ENCODE peak calls at places on chromosomes 16 and 17, in nine cellular contexts. G is lower lobe of right lung, T is fibroblast of lung, I is left lung, P is gastrocnemius medialis, Z is lung, C is MM.1S, Y is mucosa of descending colon, H is cardiac muscle cell. K is an unnamed sample.

GRCh38 chr17:78421534-78422266 is 43.3 kb downstream of the PGS1 start:
- DNase-seq in H (peak; percentile 84), G (peak; percentile 85), Y (peak; percentile 83), T (peak; percentile 56), I (peak; percentile 92), Z (peak; percentile 81), C (peak; percentile 51), P (peak; percentile 49), K (peak; percentile 23)

GRCh38 chr17:48427598-48427997 is 2.4 kb downstream of the SKAP1 start:
- DNase-seq in H (no peak), Y (peak; percentile 49), Z (no peak), G (no peak), T (no peak), P (no peak), C (peak; percentile 41), I (no peak), K (no peak)

GRCh38 chr17:42311240-42312034 is 23.1 kb downstream of the STAT5A start:
- DNase-seq in I (peak; percentile 93), C (no peak), Z (peak; percentile 88), G (peak; percentile 93), P (peak; percentile 94), H (peak; percentile 57), Y (peak; percentile 63), T (peak; percentile 72), K (peak; percentile 72)

GRCh38 chr16:19883296-19883951 is 1.2 kb downstream of the GPRC5B start:
- DNase-seq in H (peak; percentile 69), G (no peak), I (no peak), T (peak; percentile 25), Z (no peak), C (no peak), Y (no peak), P (peak; percentile 67), K (no peak)

GRCh38 chr17:78674595-78675315 is 97.6 kb upstream of the DNAH17 start:
- DNase-seq in Y (no peak), P (no peak), C (no peak), T (no peak), Z (no peak), G (no peak), I (no peak), H (no peak), K (no peak)

GRCh38 chr16:80006175-80006895 is 405.8 kb upstream of the MAF start:
- DNase-seq in Y (peak; percentile 16), H (no peak), Z (no peak), I (no peak), C (no peak), G (no peak), P (no peak), T (peak; percentile 76), K (no peak)

GRCh38 chr16:84759061-84759460 is 59.3 kb downstream of the USP10 start:
- DNase-seq in Z (no peak), P (no peak), G (no peak), Y (no peak), T (peak; percentile 25), H (peak; percentile 21), I (no peak), C (no peak), K (no peak)

GRCh38 chr16:866252-866651 is 65.7 kb upstream of the GNG13 start:
- DNase-seq in G (no peak), Y (no peak), H (no peak), Z (no peak), P (no peak), C (no peak), T (no peak), I (no peak), K (no peak)

GRCh38 chr17:78534492-78535284 is 42.5 kb downstream of the DNAH17 start:
- DNase-seq in T (no peak), G (peak; percentile 85), P (no peak), C (no peak), I (no peak), Y (no peak), Z (peak; percentile 75), H (no peak), K (no peak)

GRCh38 chr16:77404823-77405222 is 30.0 kb downstream of the ADAMTS18 start:
- DNase-seq in P (no peak), C (no peak), T (no peak), G (no peak), Y (no peak), Z (no peak), H (no peak), I (peak; percentile 17), K (no peak)

GRCh38 chr17:40075216-40076100 is 12.7 kb downstream of the THRA start:
- DNase-seq in H (peak; percentile 78), T (no peak), P (peak; percentile 77), Z (peak; percentile 77), Y (peak; percentile 89), I (peak; percentile 86), C (peak; percentile 60), G (peak; percentile 88), K (peak; percentile 69)

GRCh38 chr17:78146471-78146869 is 285 bp downstream of the C17orf99 start:
- DNase-seq in C (no peak), P (no peak), Y (no peak), T (no peak), I (no peak), G (no peak), H (no peak), Z (no peak), K (no peak)

GRCh38 chr17:3298260-3298659 is at the start of gene OR3A1:
- DNase-seq in Y (no peak), I (no peak), G (no peak), T (no peak), H (no peak), Z (no peak), C (no peak), P (no peak), K (no peak)

GRCh38 chr17:27490391-27490790 is 34.1 kb downstream of the KSR1 start:
- DNase-seq in I (no peak), Y (no peak), P (no peak), Z (no peak), C (no peak), H (no peak), T (no peak), G (no peak), K (no peak)
- H3K4me1 ChIP-seq in I (peaks cover 78% of the 10 kb centered on the region), Y (peaks cover 6% of the 10 kb centered on the region), P (peaks cover 28% of the 10 kb centered on the region), Z (peaks cover 3% of the 10 kb centered on the region), C (no peaks in the 10 kb centered on the region), H (peaks cover 21% of the 10 kb centered on the region), T (peaks cover 8% of the 10 kb centered on the region), G (peaks cover 79% of the 10 kb centered on the region), K (peaks cover 31% of the 10 kb centered on the region)

GRCh38 chr17:10429416-10430045 is 7.8 kb upstream of the MYH8 start:
- DNase-seq in T (peak; percentile 11), Z (no peak), G (no peak), H (no peak), C (no peak), Y (no peak), I (no peak), P (no peak), K (no peak)

DNA sequence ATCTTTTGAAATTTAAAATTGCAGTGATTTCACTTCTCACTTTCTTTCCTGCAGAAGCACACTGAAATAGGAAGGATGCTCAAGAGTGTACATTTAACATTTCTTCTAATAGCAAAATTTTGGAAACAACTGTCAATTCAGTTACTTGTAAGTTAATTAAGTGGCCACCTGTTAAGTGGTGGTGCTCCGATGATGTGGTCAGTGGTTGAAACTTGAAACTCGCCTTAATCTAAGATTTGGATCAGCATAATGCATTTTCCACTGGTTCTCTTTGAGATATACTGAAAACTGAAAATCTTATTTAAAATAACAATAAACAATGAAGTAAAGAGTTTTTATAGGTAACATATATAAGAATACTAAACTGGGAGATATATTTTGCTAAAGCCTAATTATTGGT is 7.0 kb upstream of the MYH8 start:
- DNase-seq in C (no peak), T (no peak), Z (no peak), H (no peak), I (no peak), G (no peak), P (no peak), Y (no peak), K (no peak)
- H3K4me3 ChIP-seq in C (no peak overlapping the region), T (no peak overlapping the region), Z (no peak overlapping the region), H (no peak overlapping the region), I (no peak overlapping the region), G (no peak overlapping the region), P (no peak overlapping the region), Y (no peak overlapping the region), K (no peak overlapping the region)

DNA sequence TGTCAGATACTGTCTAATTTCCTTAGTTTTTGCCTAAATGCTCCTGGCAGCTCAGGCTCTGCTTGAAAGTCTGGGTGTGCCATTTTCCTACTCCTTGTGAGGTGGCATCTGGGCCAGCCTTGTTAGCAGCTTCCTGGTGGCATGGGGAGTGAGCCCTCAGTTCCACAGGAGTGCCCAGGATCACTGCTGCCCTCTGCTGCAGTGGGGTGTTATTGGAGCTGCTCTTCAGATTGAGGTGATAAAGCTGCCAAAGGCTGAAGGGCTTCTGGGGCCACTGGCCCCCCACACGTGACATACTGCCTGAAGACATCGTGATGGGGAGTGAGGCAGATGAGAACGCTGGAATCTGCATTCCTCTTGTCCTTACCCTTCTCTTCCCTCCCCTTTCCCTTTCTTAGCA is 27.4 kb downstream of the CEP95 start:
- DNase-seq in P (no peak), C (no peak), H (no peak), G (no peak), T (no peak), Y (no peak), I (no peak), Z (no peak), K (no peak)
- TF ChIP-seq CTCF in P (no peak), C (no peak), H (peak; percentile 13), G (peak; percentile 12), T (no peak), Y (no peak), I (no peak), Z (no peak), K (no peak)

GRCh38 chr16:56933828-56934598 is 2.1 kb downstream of the HERPUD1 start:
- DNase-seq in G (no peak), I (no peak), T (no peak), Z (no peak), Y (no peak), P (no peak), C (no peak), H (no peak), K (no peak)
- H3K4me1 ChIP-seq in G (peaks cover 71% of the 10 kb centered on the region), I (peaks cover 69% of the 10 kb centered on the region), T (peaks cover 3% of the 10 kb centered on the region), Z (no peaks in the 10 kb centered on the region), Y (peaks cover 22% of the 10 kb centered on the region), P (peaks cover 38% of the 10 kb centered on the region), C (peaks cover 33% of the 10 kb centered on the region), H (peaks cover 13% of the 10 kb centered on the region), K (peaks cover 12% of the 10 kb centered on the region)

K was measured in thoracic aorta.